ENCODE peak calls at places on chromosomes 2 and 18, in four cellular contexts. S is WTC11, T is K562, R is HepG2. X is an unnamed sample.
A peak's percentile ranks its signal among the peaks of the same experiment; 100 is the strongest.

GRCh38 chr2:38771632-38772031 is 6.4 kb upstream of the GEMIN6 start:
- DNase-seq in S (no peak), T (no peak), R (no peak), X (no peak)

GRCh38 chr2:39796130-39796529 is 17.1 kb upstream of the THUMPD2 start:
- DNase-seq in S (no peak), T (no peak), R (no peak), X (no peak)

GRCh38 chr2:237500681-237501424 is 13.8 kb downstream of the MLPH start:
- DNase-seq in S (no peak), T (no peak), R (no peak), X (no peak)

GRCh38 chr2:3670376-3670775 is 12.4 kb downstream of the ALLC start:
- DNase-seq in S (no peak), T (no peak), R (no peak), X (no peak)

GRCh38 chr2:169775765-169776482 is 22.7 kb upstream of the SSB start:
- DNase-seq in S (no peak), T (no peak), R (no peak), X (no peak)

GRCh38 chr2:127700527-127701192 is 637 bp upstream of the SFT2D3 start:
- DNase-seq in S (peak; percentile 55), T (peak; percentile 93), R (peak; percentile 84), X (peak; percentile 28)

GRCh38 chr2:120470041-120470716 is 124.2 kb downstream of the INHBB start:
- DNase-seq in S (no peak), T (no peak), R (peak; percentile 95), X (no peak)

GRCh38 chr18:25842665-25843064 is 247.7 kb downstream of the SS18 start:
- DNase-seq in S (no peak), T (no peak), R (no peak), X (no peak)

GRCh38 chr2:44120428-44120827 is 48.2 kb upstream of the PPM1B start:
- DNase-seq in S (no peak), T (no peak), R (no peak), X (no peak)

GRCh38 chr2:46277470-46278190 is 19.6 kb upstream of the EPAS1 start:
- DNase-seq in S (no peak), T (no peak), R (peak; percentile 35), X (no peak)

GRCh38 chr2:212227755-212228154 is 310.8 kb downstream of the ERBB4 start:
- DNase-seq in S (no peak), T (no peak), R (peak; percentile 39), X (peak; percentile 7)

GRCh38 chr2:50769416-50769815 is 262.5 kb downstream of the NRXN1 start:
- DNase-seq in S (peak; percentile 13), T (no peak), R (no peak), X (no peak)

GRCh38 chr18:27921392-27921791 is 255.5 kb downstream of the CDH2 start:
- DNase-seq in S (no peak), T (no peak), R (no peak), X (no peak)

GRCh38 chr18:11310476-11311086 is 161.2 kb upstream of the PIEZO2 start:
- DNase-seq in S (peak; percentile 80), T (peak; percentile 38), R (peak; percentile 40), X (peak; percentile 33)

GRCh38 chr2:240421396-240421795 is 14.1 kb upstream of the GPC1 start:
- DNase-seq in S (no peak), T (no peak), R (no peak), X (no peak)

DNA sequence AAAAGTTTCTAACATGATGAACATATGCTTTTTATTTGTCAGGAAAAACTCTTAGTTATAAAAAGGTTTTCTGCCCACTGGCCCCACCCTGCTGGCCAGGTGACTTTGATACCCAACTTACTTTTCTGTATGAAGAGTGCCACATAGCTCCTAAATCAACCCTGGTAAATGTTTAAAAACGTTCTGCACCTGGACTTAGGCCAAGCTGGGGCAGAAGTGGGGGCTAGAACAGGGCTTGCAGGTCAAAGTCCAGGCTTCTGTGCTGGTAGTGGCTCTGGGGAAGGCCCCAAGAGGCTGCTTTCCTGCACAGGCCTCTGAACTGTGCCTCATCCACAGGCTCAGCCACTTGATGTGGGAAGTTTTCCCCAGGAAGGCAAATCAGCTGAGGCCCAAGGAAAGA is 171.7 kb downstream of the ANKRD30B start:
- DNase-seq in S (no peak), T (no peak), R (peak; percentile 3), X (no peak)
- TF ChIP-seq ELF4 in S (no peak), T (no peak), R (no peak), X (no peak)

DNA sequence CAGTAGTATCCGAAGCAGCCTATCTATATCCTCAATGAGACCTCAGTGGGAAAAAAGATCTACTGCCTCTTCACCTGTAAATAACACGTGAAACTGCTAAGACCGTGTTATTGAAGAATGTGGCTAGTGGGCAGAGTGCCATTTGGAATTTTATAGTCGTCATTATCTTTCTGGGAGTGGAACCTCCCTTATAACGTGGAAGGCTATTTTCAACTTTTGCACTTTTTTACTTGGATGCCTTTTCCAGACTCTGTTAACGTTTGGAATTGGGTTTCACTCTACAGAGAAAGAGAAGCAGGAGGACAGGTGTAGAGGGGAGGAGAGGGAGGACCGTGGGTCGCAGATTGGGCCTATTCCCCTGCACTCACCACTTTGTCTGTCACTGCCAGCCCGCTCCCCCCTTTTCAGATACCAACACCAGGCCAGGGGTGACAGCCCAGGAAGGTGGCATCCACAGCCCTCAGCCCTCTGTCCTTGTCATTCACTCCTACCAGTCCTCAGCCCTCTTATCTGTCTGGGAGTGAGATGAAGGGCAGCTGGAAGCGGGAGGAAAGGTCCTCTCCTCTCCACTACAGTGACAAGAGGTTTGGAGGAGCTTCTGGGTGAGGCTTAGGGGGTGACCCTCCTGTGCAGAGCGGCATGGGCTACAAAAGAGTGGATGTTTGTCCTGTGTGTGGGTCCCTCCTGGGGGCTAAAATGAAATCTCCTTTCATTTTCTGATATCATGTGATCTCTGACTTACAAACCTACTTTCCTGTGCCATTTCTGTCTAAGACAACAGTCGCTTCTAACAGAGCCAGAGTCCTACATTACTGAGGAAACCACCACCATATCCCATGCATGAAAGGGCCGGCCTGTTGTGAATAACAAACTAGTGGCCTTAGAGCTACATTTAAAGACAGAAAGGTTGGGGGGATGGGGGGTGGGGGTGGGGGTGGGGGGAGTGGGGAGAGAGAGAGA is 23.9 kb upstream of the CEP68 start:
- DNase-seq in S (no peak), T (no peak), R (no peak), X (no peak)
- TF ChIP-seq ELF4 in S (no peak), T (no peak), R (no peak), X (no peak)

DNA sequence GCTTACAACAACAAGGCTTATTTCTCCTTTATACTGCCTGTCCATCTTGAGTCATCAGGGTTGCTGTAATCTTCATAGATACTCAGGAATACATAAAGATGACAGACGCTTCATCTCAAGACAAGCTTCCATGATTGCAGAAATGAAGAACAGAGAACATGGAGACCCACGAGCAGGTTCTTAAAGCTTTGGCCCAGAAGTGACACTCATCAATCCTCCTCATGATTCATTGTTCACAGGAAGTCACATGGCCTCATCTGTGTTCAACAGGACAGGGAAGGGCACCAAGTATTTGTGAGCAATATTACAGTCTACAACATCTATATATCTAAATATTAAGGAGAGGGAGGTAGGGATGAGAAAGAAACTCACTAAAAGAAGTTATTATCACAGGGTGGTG is 36.5 kb upstream of the PGAP1 start:
- DNase-seq in S (no peak), T (no peak), R (no peak), X (no peak)
- TF ChIP-seq ELF4 in S (no peak), T (no peak), R (no peak), X (no peak)

DNA sequence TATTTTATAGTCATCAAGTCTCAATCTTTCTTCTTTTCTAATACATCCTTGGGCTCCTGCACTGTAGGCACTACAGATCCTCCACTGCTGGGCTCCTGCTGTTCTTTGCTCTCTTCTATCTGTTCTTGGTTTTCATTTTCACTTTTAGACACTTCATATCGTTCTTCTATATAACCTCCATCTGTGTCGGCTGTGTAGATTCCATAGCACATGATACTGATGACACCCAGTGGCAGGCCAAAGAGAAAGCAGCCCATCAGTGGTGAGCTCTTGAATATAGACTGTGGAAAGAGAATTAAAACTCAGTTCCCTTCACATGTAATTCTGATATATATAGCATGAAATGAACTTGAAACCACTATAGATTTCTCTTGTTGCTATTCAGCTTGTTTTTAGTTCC is 38.0 kb downstream of the TMX3 start:
- DNase-seq in S (no peak), T (no peak), R (no peak), X (no peak)
- TF ChIP-seq ELF4 in S (no peak), T (no peak), R (no peak), X (no peak)

DNA sequence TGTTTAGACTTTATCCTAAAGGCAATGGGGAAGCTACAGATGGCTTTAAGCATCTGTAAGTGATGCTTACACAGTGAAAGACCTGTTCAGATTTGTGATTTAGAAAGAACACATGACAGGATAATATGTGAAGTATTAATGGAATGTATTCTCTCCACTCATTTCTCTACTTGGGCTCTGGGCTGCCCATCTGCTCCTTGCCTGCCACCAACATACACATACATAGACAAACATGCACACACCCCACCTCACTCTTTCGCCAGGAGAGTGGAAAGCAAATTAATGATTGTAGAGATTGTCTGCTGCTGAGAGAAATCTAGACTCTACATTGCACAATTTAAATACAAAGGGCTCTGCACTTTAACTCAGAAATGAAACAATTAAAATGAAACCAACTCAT is 61.0 kb upstream of the NFE2L2 start:
- DNase-seq in S (no peak), T (no peak), R (peak; percentile 40), X (no peak)
- TF ChIP-seq ELF4 in S (no peak), T (no peak), R (no peak), X (no peak)

GRCh38 chr2:17580319-17580715 is 39.8 kb downstream of the VSNL1 start:
- DNase-seq in S (no peak), T (no peak), R (no peak), X (no peak)
- TF ChIP-seq ELF4 in S (no peak), T (no peak), R (no peak), X (no peak)

DNA sequence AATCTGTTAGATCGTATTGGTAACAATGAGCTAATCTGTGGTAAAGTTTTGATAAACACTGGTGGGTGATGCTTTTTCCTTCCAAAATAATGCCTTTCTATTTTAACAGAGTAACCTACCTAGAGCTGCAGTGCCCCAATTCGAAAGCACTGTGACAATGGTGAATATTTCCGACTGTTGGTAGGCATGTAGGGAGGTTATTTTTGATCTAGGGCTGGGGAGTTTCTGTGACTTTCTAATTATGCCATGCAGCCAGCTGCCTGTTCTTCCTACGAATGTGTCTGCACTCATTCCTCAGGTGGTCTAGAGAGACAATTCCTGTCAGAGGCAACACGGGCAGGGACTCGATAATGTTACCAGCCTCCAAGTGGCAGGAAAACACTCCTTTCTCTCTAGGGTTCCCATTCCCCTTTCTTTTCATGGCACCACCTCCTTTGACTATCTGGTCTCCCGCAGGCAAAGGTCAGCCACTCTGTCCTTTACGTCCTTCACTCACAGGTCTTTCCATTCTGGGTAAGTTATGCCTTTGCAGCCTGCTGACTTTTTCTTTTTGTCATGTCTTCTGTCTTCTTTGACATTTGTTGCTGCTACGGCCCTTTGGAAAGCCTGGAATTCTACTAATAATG is 167.2 kb upstream of the MGAT5 start:
- DNase-seq in S (no peak), T (no peak), R (no peak), X (no peak)
- TF ChIP-seq ELF4 in S (no peak), T (no peak), R (no peak), X (no peak)

GRCh38 chr2:111626037-111626861 is 257.7 kb downstream of the ANAPC1 start:
- DNase-seq in S (no peak), T (peak; percentile 58), R (no peak), X (no peak)

GRCh38 chr2:111624401-111625156 is 259.4 kb downstream of the ANAPC1 start:
- DNase-seq in S (no peak), T (no peak), R (peak; percentile 21), X (no peak)

GRCh38 chr2:111628221-111628620 is 255.8 kb downstream of the ANAPC1 start:
- DNase-seq in S (no peak), T (no peak), R (no peak), X (no peak)

GRCh38 chr2:111626862-111627163 is 257.2 kb downstream of the ANAPC1 start:
- DNase-seq in S (no peak), T (no peak), R (no peak), X (no peak)

GRCh38 chr2:111627256-111627655 is 256.7 kb downstream of the ANAPC1 start:
- DNase-seq in S (no peak), T (no peak), R (no peak), X (no peak)
- TF ChIP-seq ELF4 in S (no peak), T (no peak), R (no peak), X (no peak)

GRCh38 chr18:70457788-70458187 is 168.9 kb downstream of the SOCS6 start:
- DNase-seq in S (no peak), T (no peak), R (no peak), X (no peak)
- TF ChIP-seq ELF4 in S (no peak), T (no peak), R (no peak), X (no peak)

X was measured in HEK293T.